ENCODE peak calls at places on chromosome 18, in four cellular contexts. G, Q, R and A are unnamed samples.

GRCh38 chr18:9428301-9428706 is 47.0 kb upstream of the RALBP1 start:
- DNase-seq in Q (no peak), G (no peak), R (no peak), A (peak)

GRCh38 chr18:10140461-10140911 is 226.7 kb downstream of the VAPA start:
- DNase-seq in R (no peak), G (peak), Q (no peak), A (peak)

GRCh38 chr18:12890500-12890899 is 6.5 kb upstream of the PTPN2 start:
- DNase-seq in Q (peak), R (no peak), G (no peak), A (no peak)

GRCh38 chr18:63553117-63553516 is 10.9 kb downstream of the SERPINB12 start:
- DNase-seq in Q (peak), R (peak), G (no peak), A (peak)

GRCh38 chr18:50806208-50806616 is 13.6 kb downstream of the MRO start:
- DNase-seq in Q (no peak), G (no peak), R (no peak), A (no peak)

GRCh38 chr18:37987901-37988300 is 422.3 kb upstream of the CELF4 start:
- DNase-seq in Q (no peak), R (no peak), G (no peak), A (no peak)

GRCh38 chr18:22705328-22705727 is 227.8 kb upstream of the RBBP8 start:
- DNase-seq in Q (peak), G (peak), R (no peak), A (peak)

GRCh38 chr18:6404834-6405233 is 9.9 kb downstream of the L3MBTL4 start:
- DNase-seq in Q (no peak), R (no peak), G (no peak), A (no peak)

GRCh38 chr18:36419913-36420531 is 122.5 kb downstream of the FHOD3 start:
- DNase-seq in G (no peak), R (peak), Q (peak), A (peak)

GRCh38 chr18:3283253-3283863 is 21.4 kb downstream of the MYL12B start:
- DNase-seq in Q (no peak), R (no peak), G (no peak), A (no peak)

GRCh38 chr18:79384151-79384807 is 11.5 kb upstream of the NFATC1 start:
- DNase-seq in Q (no peak), R (no peak), G (no peak), A (no peak)

GRCh38 chr18:66226782-66227181 is 377.1 kb downstream of the CDH19 start:
- DNase-seq in G (no peak), Q (no peak), R (no peak), A (peak)

GRCh38 chr18:10949655-10950054 is 199.7 kb downstream of the PIEZO2 start:
- DNase-seq in G (no peak), Q (no peak), R (no peak), A (no peak)

GRCh38 chr18:22831441-22831904 is 101.7 kb upstream of the RBBP8 start:
- DNase-seq in R (no peak), Q (peak), G (no peak), A (peak)

GRCh38 chr18:79970419-79971133 is 6.1 kb downstream of the HSBP1L1 start:
- DNase-seq in Q (no peak), R (no peak), G (no peak), A (no peak)

GRCh38 chr18:21656402-21656801 is 44.3 kb downstream of the SNRPD1 start:
- DNase-seq in Q (peak), R (no peak), G (no peak), A (peak)

GRCh38 chr18:79572093-79572780 is 107.4 kb upstream of the CTDP1 start:
- DNase-seq in Q (no peak), G (no peak), R (no peak), A (no peak)

GRCh38 chr18:8339958-8340357 is 269.3 kb upstream of the RAB12 start:
- DNase-seq in Q (no peak), G (no peak), R (no peak), A (no peak)

GRCh38 chr18:79878741-79879358 is 72.6 kb downstream of the SLC66A2 start:
- DNase-seq in Q (no peak), G (no peak), R (no peak), A (no peak)

GRCh38 chr18:78138993-78139496 is 840.6 kb upstream of the SALL3 start:
- DNase-seq in G (no peak), Q (no peak), R (no peak), A (no peak)

GRCh38 chr18:6593142-6593889 is 136.2 kb upstream of the ARHGAP28 start:
- DNase-seq in G (no peak), R (no peak), Q (no peak), A (no peak)

GRCh38 chr18:3454365-3455089 is 4.6 kb downstream of the TGIF1 start:
- DNase-seq in G (no peak), Q (peak), R (no peak), A (peak)

GRCh38 chr18:23618862-23619387 is 32.6 kb upstream of the NPC1 start:
- DNase-seq in Q (peak), G (no peak), R (no peak), A (peak)

GRCh38 chr18:48734460-48734859 is 195.6 kb downstream of the CTIF start:
- DNase-seq in G (no peak), R (no peak), Q (no peak), A (no peak)

GRCh38 chr18:76455015-76455676 is 39.9 kb downstream of the ZNF516 start:
- DNase-seq in R (no peak), G (no peak), Q (no peak), A (no peak)

GRCh38 chr18:69946608-69947155 is 991 bp downstream of the CD226 start:
- DNase-seq in G (no peak), Q (no peak), R (no peak), A (no peak)

GRCh38 chr18:63604791-63605567 is 17.8 kb downstream of the SERPINB13 start:
- DNase-seq in Q (no peak), G (no peak), R (peak), A (peak)

GRCh38 chr18:72634500-72634899 is 90.4 kb upstream of the CBLN2 start:
- DNase-seq in G (no peak), Q (no peak), R (no peak), A (no peak)

DNA sequence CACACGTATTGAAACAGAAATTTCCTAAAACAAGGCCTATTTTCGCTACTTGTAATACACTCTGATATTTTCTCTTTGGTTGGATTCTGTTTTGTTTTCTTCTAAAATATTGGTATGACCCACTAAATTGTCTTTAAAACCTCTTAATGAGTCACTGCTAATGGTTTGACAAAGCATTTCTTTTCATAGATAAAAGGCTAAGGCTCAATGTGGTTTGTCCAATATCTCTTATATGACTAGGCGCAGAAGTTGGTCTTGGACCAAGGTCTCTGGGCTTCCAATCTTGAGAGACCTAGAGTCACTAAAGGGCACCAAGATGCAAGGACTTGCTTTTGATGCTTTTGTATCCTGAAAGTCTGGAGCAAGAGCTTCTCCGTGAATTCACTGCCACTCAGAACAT is 498.2 kb upstream of the TCF4 start:
- DNase-seq in Q (no peak), G (no peak), R (no peak), A (no peak)
- H3K4me3 ChIP-seq in Q (no peak), G (no peak), R (no peak), A (no peak)

GRCh38 chr18:74733592-74733991 is 135.9 kb downstream of the ZNF407 start:
- DNase-seq in G (no peak), R (no peak), Q (no peak), A (no peak)

GRCh38 chr18:74732380-74732779 is 134.7 kb downstream of the ZNF407 start:
- DNase-seq in Q (no peak), G (no peak), R (no peak), A (no peak)

GRCh38 chr18:74734013-74734444 is 136.4 kb downstream of the ZNF407 start:
- DNase-seq in R (no peak), Q (no peak), G (no peak), A (no peak)

GRCh38 chr18:74728586-74728985 is 130.9 kb downstream of the ZNF407 start:
- DNase-seq in Q (no peak), G (no peak), R (no peak), A (no peak)

DNA sequence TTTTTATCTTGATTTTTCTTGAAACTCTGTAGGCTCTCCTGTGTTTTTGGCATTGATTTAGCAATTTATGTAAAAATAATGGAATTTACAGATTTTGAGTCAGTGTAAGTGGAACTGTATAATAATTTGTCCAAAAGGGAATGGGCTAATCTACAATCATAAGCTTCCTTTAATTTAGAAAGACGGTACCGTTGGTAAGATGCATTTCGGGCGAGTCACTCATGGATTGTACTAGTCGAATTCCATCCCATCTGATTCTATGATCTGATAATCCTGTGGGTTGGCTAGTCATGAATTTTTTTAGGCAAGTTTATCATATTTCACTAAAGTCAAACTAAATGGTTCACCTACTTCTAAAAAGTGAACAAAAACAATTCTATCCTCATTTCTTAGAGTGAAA is 133.4 kb downstream of the ZNF407 start:
- DNase-seq in Q (peak), R (no peak), G (no peak), A (no peak)
- TF ChIP-seq CTCF in Q (no peak), R (no peak), G (no peak), A (no peak)

DNA sequence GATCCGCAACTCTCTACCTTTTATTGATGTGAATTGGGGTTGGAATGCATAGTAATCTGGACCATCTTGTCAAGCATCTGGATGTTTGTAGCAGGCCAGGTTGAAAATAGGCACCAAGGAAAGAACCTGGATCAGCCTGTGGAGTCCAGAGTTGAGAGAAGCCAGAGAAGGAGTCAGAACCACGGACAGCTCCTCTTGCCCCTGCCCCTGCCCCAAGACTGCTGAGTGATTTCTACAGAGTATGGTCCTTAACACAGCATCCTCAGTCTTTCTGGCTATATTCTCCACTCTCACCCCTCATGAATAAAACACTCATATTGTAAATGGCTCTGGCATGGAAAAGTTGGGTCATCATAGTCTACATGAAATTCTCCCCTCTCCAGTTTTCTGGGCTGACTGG is 154.6 kb downstream of the LOXHD1 start:
- DNase-seq in R (no peak), G (no peak), Q (peak), A (no peak)
- H3K4me3 ChIP-seq in R (no peak), G (no peak), Q (no peak), A (no peak)

GRCh38 chr18:59592624-59593023 is 104.6 kb downstream of the CCBE1 start:
- DNase-seq in Q (no peak), G (no peak), R (no peak), A (no peak)

GRCh38 chr18:59597049-59597448 is 100.2 kb downstream of the CCBE1 start:
- DNase-seq in R (no peak), Q (no peak), G (no peak), A (no peak)

DNA sequence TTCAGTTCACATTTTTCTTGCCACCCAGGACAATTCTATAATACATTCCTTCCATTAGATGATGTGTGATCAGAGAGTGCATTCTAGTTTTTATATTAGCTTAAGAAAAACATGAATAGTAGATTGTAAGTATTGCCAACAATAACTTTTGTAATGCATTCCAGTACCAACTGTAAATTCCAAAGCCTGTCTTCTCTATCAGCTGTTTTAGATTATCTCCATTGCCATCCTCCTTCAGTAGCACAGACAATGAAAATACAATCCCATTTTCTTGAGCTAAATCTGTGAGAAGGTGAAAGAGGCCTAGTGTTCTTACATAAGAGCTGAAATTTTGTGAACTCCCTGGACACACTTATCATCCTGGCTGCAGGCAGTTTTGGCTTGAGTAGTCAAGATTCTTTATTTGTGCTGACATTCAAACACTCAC is 103.9 kb downstream of the CCBE1 start:
- DNase-seq in Q (peak), R (no peak), G (no peak), A (no peak)
- TF ChIP-seq CTCF in Q (no peak), R (no peak), G (no peak), A (no peak)

GRCh38 chr18:662197-662596 is 4.7 kb downstream of the TYMS start:
- DNase-seq in R (no peak), Q (no peak), G (no peak), A (no peak)

GRCh38 chr18:657311-657997 is at the start of gene TYMS:
- DNase-seq in G (peak), Q (peak), R (no peak), A (peak)

GRCh38 chr18:659597-659996 is 2.1 kb downstream of the TYMS start:
- DNase-seq in Q (no peak), R (no peak), G (no peak), A (no peak)

GRCh38 chr18:657998-658946 is 819 bp downstream of the TYMS start:
- DNase-seq in Q (peak), R (no peak), G (peak), A (peak)

DNA sequence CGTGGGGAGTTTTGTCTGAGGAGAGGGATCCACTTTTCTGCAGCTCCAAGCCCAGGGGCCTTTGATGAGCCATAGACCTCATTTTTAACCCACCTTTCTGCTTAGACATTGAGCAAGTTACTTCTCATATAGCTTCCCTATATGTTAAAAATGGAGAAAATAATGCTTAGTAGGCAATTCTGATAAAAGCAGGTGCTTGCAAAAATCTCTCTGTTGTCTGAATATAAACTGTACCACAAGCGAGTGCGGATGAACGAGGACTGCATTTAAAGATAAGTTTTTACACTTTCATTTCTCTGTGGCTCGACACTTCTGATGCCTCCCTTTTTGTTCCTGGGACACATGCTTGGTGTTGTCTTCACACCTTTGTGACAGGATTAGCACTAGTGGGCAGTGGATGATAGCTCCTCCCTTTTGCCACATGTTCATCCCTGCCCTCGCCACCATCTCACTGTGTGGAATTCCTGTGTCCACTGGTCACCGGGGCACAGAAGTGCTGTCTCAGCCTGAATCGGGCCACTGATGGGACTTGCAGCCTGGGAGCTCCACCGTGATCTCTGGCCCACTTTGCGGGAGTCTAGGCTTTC is 1.6 kb downstream of the TYMS start:
- DNase-seq in R (no peak), Q (no peak), G (no peak), A (no peak)
- H3K4me3 ChIP-seq in R (peak), Q (peak), G (peak), A (peak)

GRCh38 chr18:26804474-26804873 is 61.0 kb downstream of the AQP4 start:
- DNase-seq in Q (no peak), R (no peak), G (no peak), A (no peak)
- TF ChIP-seq CTCF in Q (no peak), R (no peak), G (peak), A (peak)

GRCh38 chr18:75205760-75206109 is 3.2 kb downstream of the PTGR3 start:
- DNase-seq in G (no peak), R (no peak), Q (no peak), A (no peak)

GRCh38 chr18:75203456-75204261 is 5.3 kb downstream of the PTGR3 start:
- DNase-seq in R (no peak), G (no peak), Q (peak), A (no peak)

GRCh38 chr18:75204978-75205759 is 3.8 kb downstream of the PTGR3 start:
- DNase-seq in R (no peak), Q (no peak), G (no peak), A (no peak)

GRCh38 chr18:75202976-75203375 is 6.0 kb downstream of the PTGR3 start:
- DNase-seq in Q (peak), R (no peak), G (no peak), A (no peak)

DNA sequence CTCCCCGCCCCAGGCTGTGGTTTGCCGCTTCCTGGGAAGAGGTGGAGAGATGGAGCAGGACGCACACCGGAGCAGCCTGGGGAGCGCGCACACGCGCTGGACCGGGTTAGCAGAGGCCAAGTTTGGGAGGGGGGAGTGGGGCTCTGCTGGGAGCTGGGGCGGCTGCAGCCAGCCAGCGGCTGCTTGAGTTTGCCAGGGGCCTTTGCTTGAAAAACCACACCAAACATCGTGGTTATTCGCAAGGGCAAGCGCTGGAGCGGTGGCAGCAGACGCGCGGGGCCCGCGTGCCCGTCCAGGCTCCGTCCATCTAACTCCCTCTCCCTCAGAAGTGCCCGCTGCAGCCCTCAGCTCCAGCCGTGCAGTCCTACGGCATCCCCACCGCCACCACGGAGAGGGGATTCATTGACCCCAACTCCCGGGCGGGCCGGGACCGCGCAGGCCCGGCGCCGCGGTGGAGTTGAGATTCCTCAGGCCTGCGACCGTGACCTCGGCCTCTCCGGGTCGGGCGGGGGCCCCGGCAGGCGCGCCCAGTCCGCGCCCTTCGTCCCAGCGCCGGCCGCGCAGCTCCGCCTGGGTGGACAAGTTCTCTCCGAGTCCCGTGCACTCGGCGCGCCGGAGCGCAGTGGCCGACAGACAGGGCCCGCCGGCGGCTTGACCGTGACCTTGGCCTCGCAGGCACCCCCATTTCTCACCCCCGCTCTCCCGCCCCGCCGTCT is 4.5 kb downstream of the PTGR3 start:
- DNase-seq in G (no peak), Q (peak), R (no peak), A (no peak)
- H3K4me3 ChIP-seq in G (no peak), Q (peak), R (peak), A (peak)